ENCODE peak calls at places on chromosomes 4 and X, in five cellular contexts. One of them, this sample, is unnamed.

GRCh38 chrX:15723887-15724517 is 14.1 kb upstream of the CA5B start:
- DNase-seq in mucosa of descending colon: no peak
- DNase-seq in MCF 10A: no peak
- DNase-seq in activated CD8-positive, alpha-beta memory T cell treated with anti-CD3 and anti-CD28 coated beads for 1 hour: no peak
- DNase-seq in activated T-helper 1 cell treated with anti-CD3 and anti-CD28 coated beads, Interleukin-2, amount 50 U/mL, for 16 hours: no peak
- DNase-seq in this sample: no peak

GRCh38 chr4:66572949-66573348 is 902.7 kb upstream of the EPHA5 start:
- DNase-seq in mucosa of descending colon: no peak
- DNase-seq in MCF 10A: peak; percentile 32
- DNase-seq in activated CD8-positive, alpha-beta memory T cell treated with anti-CD3 and anti-CD28 coated beads for 1 hour: no peak
- DNase-seq in activated T-helper 1 cell treated with anti-CD3 and anti-CD28 coated beads, Interleukin-2, amount 50 U/mL, for 16 hours: no peak
- DNase-seq in this sample: no peak

GRCh38 chr4:153257151-153257620 is 52.9 kb downstream of the TRIM2 start:
- DNase-seq in mucosa of descending colon: no peak
- DNase-seq in MCF 10A: no peak
- DNase-seq in activated CD8-positive, alpha-beta memory T cell treated with anti-CD3 and anti-CD28 coated beads for 1 hour: no peak
- DNase-seq in activated T-helper 1 cell treated with anti-CD3 and anti-CD28 coated beads, Interleukin-2, amount 50 U/mL, for 16 hours: no peak
- DNase-seq in this sample: no peak

GRCh38 chr4:183074288-183074990 is 24.6 kb upstream of the WWC2 start:
- DNase-seq in mucosa of descending colon: no peak
- DNase-seq in MCF 10A: no peak
- DNase-seq in activated CD8-positive, alpha-beta memory T cell treated with anti-CD3 and anti-CD28 coated beads for 1 hour: no peak
- DNase-seq in activated T-helper 1 cell treated with anti-CD3 and anti-CD28 coated beads, Interleukin-2, amount 50 U/mL, for 16 hours: no peak
- DNase-seq in this sample: no peak

GRCh38 chr4:165604181-165604580 is 225.4 kb downstream of the CPE start:
- DNase-seq in mucosa of descending colon: no peak
- DNase-seq in MCF 10A: no peak
- DNase-seq in activated CD8-positive, alpha-beta memory T cell treated with anti-CD3 and anti-CD28 coated beads for 1 hour: no peak
- DNase-seq in activated T-helper 1 cell treated with anti-CD3 and anti-CD28 coated beads, Interleukin-2, amount 50 U/mL, for 16 hours: no peak
- DNase-seq in this sample: no peak

GRCh38 chr4:184383497-184384055 is 90.8 kb downstream of the IRF2 start:
- DNase-seq in mucosa of descending colon: no peak
- DNase-seq in MCF 10A: peak; percentile 96
- DNase-seq in activated CD8-positive, alpha-beta memory T cell treated with anti-CD3 and anti-CD28 coated beads for 1 hour: no peak
- DNase-seq in activated T-helper 1 cell treated with anti-CD3 and anti-CD28 coated beads, Interleukin-2, amount 50 U/mL, for 16 hours: no peak
- DNase-seq in this sample: no peak

GRCh38 chrX:69396916-69397315 is 107.2 kb upstream of the NALF2 start:
- DNase-seq in mucosa of descending colon: no peak
- DNase-seq in MCF 10A: no peak
- DNase-seq in activated CD8-positive, alpha-beta memory T cell treated with anti-CD3 and anti-CD28 coated beads for 1 hour: no peak
- DNase-seq in activated T-helper 1 cell treated with anti-CD3 and anti-CD28 coated beads, Interleukin-2, amount 50 U/mL, for 16 hours: no peak
- DNase-seq in this sample: no peak

GRCh38 chr4:126533176-126533575 is 1099.6 kb upstream of the INTU start:
- DNase-seq in mucosa of descending colon: no peak
- DNase-seq in MCF 10A: peak; percentile 8
- DNase-seq in activated CD8-positive, alpha-beta memory T cell treated with anti-CD3 and anti-CD28 coated beads for 1 hour: no peak
- DNase-seq in activated T-helper 1 cell treated with anti-CD3 and anti-CD28 coated beads, Interleukin-2, amount 50 U/mL, for 16 hours: no peak
- DNase-seq in this sample: no peak

GRCh38 chr4:139015948-139016451 is 419 bp downstream of the NOCT start:
- DNase-seq in mucosa of descending colon: no peak
- DNase-seq in MCF 10A: peak; percentile 46
- DNase-seq in activated CD8-positive, alpha-beta memory T cell treated with anti-CD3 and anti-CD28 coated beads for 1 hour: peak; percentile 22
- DNase-seq in activated T-helper 1 cell treated with anti-CD3 and anti-CD28 coated beads, Interleukin-2, amount 50 U/mL, for 16 hours: peak; percentile 33
- DNase-seq in this sample: no peak

GRCh38 chr4:53490965-53491622 is 100.2 kb downstream of the LNX1 start:
- DNase-seq in mucosa of descending colon: no peak
- DNase-seq in MCF 10A: peak; percentile 85
- DNase-seq in activated CD8-positive, alpha-beta memory T cell treated with anti-CD3 and anti-CD28 coated beads for 1 hour: no peak
- DNase-seq in activated T-helper 1 cell treated with anti-CD3 and anti-CD28 coated beads, Interleukin-2, amount 50 U/mL, for 16 hours: no peak
- DNase-seq in this sample: no peak

GRCh38 chr4:111685205-111685604 is 460.0 kb upstream of the FAM241A start:
- DNase-seq in mucosa of descending colon: no peak
- DNase-seq in MCF 10A: no peak
- DNase-seq in activated CD8-positive, alpha-beta memory T cell treated with anti-CD3 and anti-CD28 coated beads for 1 hour: no peak
- DNase-seq in activated T-helper 1 cell treated with anti-CD3 and anti-CD28 coated beads, Interleukin-2, amount 50 U/mL, for 16 hours: no peak
- DNase-seq in this sample: no peak

GRCh38 chrX:45743081-45743533 is 542.4 kb upstream of the DIPK2B start:
- DNase-seq in mucosa of descending colon: no peak
- DNase-seq in MCF 10A: peak; percentile 51
- DNase-seq in activated CD8-positive, alpha-beta memory T cell treated with anti-CD3 and anti-CD28 coated beads for 1 hour: no peak
- DNase-seq in activated T-helper 1 cell treated with anti-CD3 and anti-CD28 coated beads, Interleukin-2, amount 50 U/mL, for 16 hours: no peak
- DNase-seq in this sample: no peak

GRCh38 chrX:115311666-115312065 is 22.2 kb downstream of the LUZP4 start:
- DNase-seq in mucosa of descending colon: no peak
- DNase-seq in MCF 10A: no peak
- DNase-seq in activated CD8-positive, alpha-beta memory T cell treated with anti-CD3 and anti-CD28 coated beads for 1 hour: no peak
- DNase-seq in activated T-helper 1 cell treated with anti-CD3 and anti-CD28 coated beads, Interleukin-2, amount 50 U/mL, for 16 hours: no peak
- DNase-seq in this sample: no peak

GRCh38 chr4:2487632-2488031 is 18.7 kb downstream of the RNF4 start:
- DNase-seq in mucosa of descending colon: no peak
- DNase-seq in MCF 10A: no peak
- DNase-seq in activated CD8-positive, alpha-beta memory T cell treated with anti-CD3 and anti-CD28 coated beads for 1 hour: no peak
- DNase-seq in activated T-helper 1 cell treated with anti-CD3 and anti-CD28 coated beads, Interleukin-2, amount 50 U/mL, for 16 hours: no peak
- DNase-seq in this sample: no peak

GRCh38 chrX:41732260-41732659 is 8.3 kb downstream of the GPR82 start:
- DNase-seq in mucosa of descending colon: no peak
- DNase-seq in MCF 10A: no peak
- DNase-seq in activated CD8-positive, alpha-beta memory T cell treated with anti-CD3 and anti-CD28 coated beads for 1 hour: no peak
- DNase-seq in activated T-helper 1 cell treated with anti-CD3 and anti-CD28 coated beads, Interleukin-2, amount 50 U/mL, for 16 hours: no peak
- DNase-seq in this sample: no peak

GRCh38 chr4:184267673-184268573 is 50.2 kb upstream of the ENPP6 start:
- DNase-seq in mucosa of descending colon: peak; percentile 59
- DNase-seq in MCF 10A: peak; percentile 70
- DNase-seq in activated CD8-positive, alpha-beta memory T cell treated with anti-CD3 and anti-CD28 coated beads for 1 hour: peak; percentile 30
- DNase-seq in activated T-helper 1 cell treated with anti-CD3 and anti-CD28 coated beads, Interleukin-2, amount 50 U/mL, for 16 hours: peak; percentile 63
- DNase-seq in this sample: peak; percentile 35

GRCh38 chrX:125132274-125132673 is 187.4 kb upstream of the TEX13C start:
- DNase-seq in mucosa of descending colon: no peak
- DNase-seq in MCF 10A: peak; percentile 28
- DNase-seq in activated CD8-positive, alpha-beta memory T cell treated with anti-CD3 and anti-CD28 coated beads for 1 hour: no peak
- DNase-seq in activated T-helper 1 cell treated with anti-CD3 and anti-CD28 coated beads, Interleukin-2, amount 50 U/mL, for 16 hours: no peak
- DNase-seq in this sample: no peak

GRCh38 chrX:136586386-136586785 is 54.4 kb downstream of the VGLL1 start:
- DNase-seq in mucosa of descending colon: no peak
- DNase-seq in MCF 10A: no peak
- DNase-seq in activated CD8-positive, alpha-beta memory T cell treated with anti-CD3 and anti-CD28 coated beads for 1 hour: no peak
- DNase-seq in activated T-helper 1 cell treated with anti-CD3 and anti-CD28 coated beads, Interleukin-2, amount 50 U/mL, for 16 hours: no peak
- DNase-seq in this sample: no peak

GRCh38 chrX:46165411-46165810 is 379.8 kb downstream of the ZNF674 start:
- DNase-seq in mucosa of descending colon: no peak
- DNase-seq in MCF 10A: no peak
- DNase-seq in activated CD8-positive, alpha-beta memory T cell treated with anti-CD3 and anti-CD28 coated beads for 1 hour: no peak
- DNase-seq in activated T-helper 1 cell treated with anti-CD3 and anti-CD28 coated beads, Interleukin-2, amount 50 U/mL, for 16 hours: no peak
- DNase-seq in this sample: no peak

GRCh38 chrX:134883134-134883700 is 107.6 kb upstream of the SMIM10 start:
- DNase-seq in mucosa of descending colon: no peak
- DNase-seq in MCF 10A: no peak
- DNase-seq in activated CD8-positive, alpha-beta memory T cell treated with anti-CD3 and anti-CD28 coated beads for 1 hour: no peak
- DNase-seq in activated T-helper 1 cell treated with anti-CD3 and anti-CD28 coated beads, Interleukin-2, amount 50 U/mL, for 16 hours: no peak
- DNase-seq in this sample: no peak

GRCh38 chr4:24583451-24584174 is 741 bp downstream of the DHX15 start:
- DNase-seq in mucosa of descending colon: peak; percentile 73
- DNase-seq in MCF 10A: peak; percentile 67
- DNase-seq in activated CD8-positive, alpha-beta memory T cell treated with anti-CD3 and anti-CD28 coated beads for 1 hour: peak; percentile 2
- DNase-seq in activated T-helper 1 cell treated with anti-CD3 and anti-CD28 coated beads, Interleukin-2, amount 50 U/mL, for 16 hours: peak; percentile 12
- DNase-seq in this sample: no peak

GRCh38 chr4:100190643-100191600 is 654 bp upstream of the DDIT4L start:
- DNase-seq in mucosa of descending colon: no peak
- DNase-seq in MCF 10A: peak; percentile 9
- DNase-seq in activated CD8-positive, alpha-beta memory T cell treated with anti-CD3 and anti-CD28 coated beads for 1 hour: no peak
- DNase-seq in activated T-helper 1 cell treated with anti-CD3 and anti-CD28 coated beads, Interleukin-2, amount 50 U/mL, for 16 hours: no peak
- DNase-seq in this sample: no peak

This sample was measured in esophagus squamous epithelium.